ENCODE peak calls at places on chromosomes 6 and 20, in eight cellular contexts. F, J, L, Y, K, A, S and Z are unnamed samples.

GRCh38 chr20:12723811-12724210 is 285.0 kb upstream of the SPTLC3 start:
- DNase-seq in K (no peak), S (no peak), A (no peak), J (no peak), L (no peak), F (no peak), Y (no peak), Z (no peak)

GRCh38 chr6:102298066-102298465 is 904.6 kb downstream of the GRIK2 start:
- DNase-seq in F (no peak), L (no peak), Y (no peak), A (no peak), K (no peak), S (no peak), J (no peak), Z (no peak)

GRCh38 chr6:5082487-5083306 is 2.4 kb upstream of the PPP1R3G start:
- DNase-seq in F (no peak), J (no peak), A (no peak), S (peak; percentile 94), Y (no peak), L (no peak), K (peak; percentile 83), Z (no peak)

GRCh38 chr6:78243519-78243918 is 590.7 kb downstream of the MEI4 start:
- DNase-seq in L (no peak), S (peak; percentile 13), J (peak; percentile 9), F (no peak), K (no peak), A (no peak), Y (no peak), Z (no peak)

GRCh38 chr6:135358251-135358821 is 139.2 kb downstream of the AHI1 start:
- DNase-seq in L (no peak), F (no peak), K (no peak), Y (no peak), S (peak; percentile 96), J (no peak), A (no peak), Z (no peak)

GRCh38 chr20:24681634-24682495 is 212.4 kb downstream of the SYNDIG1 start:
- DNase-seq in L (no peak), S (no peak), J (no peak), Y (no peak), A (no peak), F (no peak), K (no peak), Z (no peak)

GRCh38 chr6:15443119-15443518 is 197.2 kb downstream of the JARID2 start:
- DNase-seq in A (no peak), L (no peak), S (peak; percentile 92), K (no peak), J (no peak), F (no peak), Y (no peak), Z (no peak)

GRCh38 chr20:32488066-32488838 is 96.9 kb downstream of the NOL4L start:
- DNase-seq in K (no peak), Y (no peak), F (no peak), S (no peak), L (no peak), A (no peak), J (no peak), Z (no peak)

GRCh38 chr6:168073937-168074730 is 4.9 kb downstream of the FRMD1 start:
- DNase-seq in K (no peak), L (no peak), S (no peak), F (no peak), A (no peak), J (no peak), Y (no peak), Z (no peak)